ENCODE peak calls at places on chromosomes 3 and 15, in ten cellular contexts. Z is naive thymus-derived CD4-positive, alpha-beta T cell; U is activated naive CD4-positive, alpha-beta T cell treated with anti-CD3 and anti-CD28 coated beads, Interleukin-2, amount 50 U/mL, for 72 hours; S is RWPE2; J is activated naive CD8-positive, alpha-beta T cell treated with anti-CD3 and anti-CD28 coated beads, Interleukin-2, amount 50 U/mL, for 24 hours; A is Right ventricle myocardium inferior; E is activated B cell treated with CpG ODN at 0.5 μM for 24 hours; P is left lung; X is naive thymus-derived CD8-positive, alpha-beta T cell; B is central memory CD8-positive, alpha-beta T cell. O is an unnamed sample.

GRCh38 chr3:125611908-125612307 is 16.6 kb upstream of the OSBPL11 start:
- ATAC-seq in Z (no peak), A (no peak), E (no peak), S (no peak), B (no peak), P (no peak), X (no peak), U (no peak), J (no peak), O (no peak)

GRCh38 chr3:135091956-135092355 is 296.9 kb downstream of the EPHB1 start:
- ATAC-seq in P (no peak), J (no peak), Z (no peak), A (no peak), S (no peak), X (no peak), U (no peak), E (no peak), B (no peak), O (no peak)

GRCh38 chr3:114356084-114357009 is 62.5 kb downstream of the TIGIT start:
- ATAC-seq in A (no peak), S (no peak), X (no peak), U (peak), B (no peak), P (no peak), Z (no peak), J (peak), E (no peak), O (no peak)

GRCh38 chr3:179436517-179436916 is 14.8 kb downstream of the GNB4 start:
- ATAC-seq in X (no peak), J (no peak), Z (no peak), E (no peak), A (no peak), S (no peak), B (no peak), P (no peak), U (no peak), O (no peak)

GRCh38 chr3:113421082-113421481 is 20.2 kb downstream of the CFAP44 start:
- ATAC-seq in A (no peak), E (peak), S (no peak), P (no peak), J (no peak), Z (no peak), B (no peak), X (no peak), U (no peak), O (no peak)

GRCh38 chr3:149401926-149402310 is 24.5 kb upstream of the TM4SF1 start:
- ATAC-seq in S (no peak), U (no peak), P (peak), J (no peak), A (no peak), B (no peak), Z (no peak), X (no peak), E (no peak), O (no peak)

GRCh38 chr15:66955871-66956585 is 109.4 kb upstream of the SMAD3 start:
- ATAC-seq in B (no peak), X (no peak), S (peak), A (no peak), U (no peak), J (peak), E (no peak), Z (no peak), P (peak), O (no peak)

GRCh38 chr3:104412608-104413580 is 953.8 kb upstream of the ALCAM start:
- ATAC-seq in Z (no peak), S (no peak), A (peak), U (no peak), E (no peak), B (no peak), X (no peak), P (no peak), J (no peak), O (no peak)

GRCh38 chr15:65290228-65290627 is 3.5 kb upstream of the PARP16 start:
- ATAC-seq in S (no peak), E (no peak), B (no peak), A (no peak), X (no peak), U (no peak), Z (no peak), J (no peak), P (no peak), O (no peak)

GRCh38 chr3:12601072-12601471 is 44.2 kb downstream of the MKRN2 start:
- ATAC-seq in Z (no peak), A (no peak), S (no peak), X (no peak), U (no peak), E (no peak), J (no peak), B (no peak), P (no peak), O (no peak)

GRCh38 chr3:28598165-28598564 is 249.5 kb upstream of the AZI2 start:
- ATAC-seq in B (no peak), Z (no peak), P (no peak), E (no peak), S (no peak), U (no peak), A (no peak), J (no peak), X (no peak), O (no peak)

GRCh38 chr15:90871097-90871715 is 2.8 kb downstream of the FURIN start:
- ATAC-seq in J (no peak), X (peak), S (peak), A (peak), Z (peak), P (peak), E (peak), U (no peak), B (peak), O (peak)

GRCh38 chr3:9721698-9722057 is 9.9 kb upstream of the BRPF1 start:
- ATAC-seq in U (no peak), J (no peak), E (no peak), S (no peak), X (no peak), Z (no peak), B (no peak), A (no peak), P (no peak), O (no peak)

GRCh38 chr3:106097817-106098410 is 229.1 kb upstream of the CBLB start:
- ATAC-seq in S (no peak), E (no peak), Z (no peak), A (no peak), P (peak), B (no peak), U (no peak), J (no peak), X (no peak), O (no peak)

GRCh38 chr3:108598375-108598774 is 8.9 kb downstream of the DZIP3 start:
- ATAC-seq in P (no peak), J (no peak), B (no peak), Z (no peak), E (no peak), U (no peak), S (no peak), X (no peak), A (no peak), O (no peak)

GRCh38 chr3:186976802-186977201 is 46.5 kb downstream of the ST6GAL1 start:
- ATAC-seq in S (no peak), A (peak), E (no peak), J (no peak), P (no peak), X (no peak), B (no peak), Z (no peak), U (no peak), O (peak)

GRCh38 chr15:100053476-100054121 is 288.2 kb downstream of the ADAMTS17 start:
- ATAC-seq in Z (no peak), B (no peak), A (no peak), S (no peak), X (no peak), J (no peak), U (no peak), P (no peak), E (no peak), O (no peak)

GRCh38 chr15:56019819-56020218 is 26.4 kb upstream of the NEDD4 start:
- ATAC-seq in S (peak), P (no peak), J (no peak), B (no peak), X (no peak), Z (no peak), E (no peak), U (no peak), A (no peak), O (no peak)

GRCh38 chr15:41971893-41972340 is 440 bp downstream of the EHD4 start:
- ATAC-seq in X (no peak), B (no peak), U (peak), P (peak), A (peak), J (peak), S (peak), Z (no peak), E (peak), O (peak)

GRCh38 chr15:57432141-57432701 is 55.9 kb downstream of the CGNL1 start:
- ATAC-seq in B (no peak), P (peak), J (no peak), S (no peak), U (no peak), X (no peak), Z (no peak), E (no peak), A (peak), O (no peak)

GRCh38 chr3:139117136-139117675 is 72.5 kb upstream of the PRR23C start:
- ATAC-seq in Z (peak), P (no peak), X (peak), E (no peak), U (peak), B (peak), J (no peak), A (no peak), S (peak), O (no peak)

GRCh38 chr3:131360191-131360590 is 21.4 kb upstream of the NUDT16 start:
- ATAC-seq in J (no peak), U (no peak), E (no peak), S (no peak), A (no peak), P (no peak), X (no peak), B (no peak), Z (no peak), O (no peak)

GRCh38 chr15:63986751-63987341 is 59.4 kb downstream of the DAPK2 start:
- ATAC-seq in A (no peak), U (peak), J (peak), Z (peak), E (peak), S (no peak), X (no peak), B (peak), P (peak), O (peak)

GRCh38 chr3:129199366-129199765 is 15.7 kb upstream of the CNBP start:
- ATAC-seq in A (no peak), B (no peak), U (no peak), S (no peak), Z (no peak), J (no peak), X (no peak), P (no peak), E (no peak), O (no peak)

GRCh38 chr15:58080398-58080797 is 14.9 kb upstream of the ALDH1A2 start:
- ATAC-seq in B (no peak), P (no peak), S (no peak), J (no peak), X (no peak), Z (no peak), U (no peak), A (no peak), E (no peak), O (no peak)

GRCh38 chr3:171778493-171778892 is 31.8 kb downstream of the PLD1 start:
- ATAC-seq in S (no peak), Z (no peak), E (no peak), A (no peak), J (no peak), X (no peak), P (no peak), B (no peak), U (no peak), O (no peak)

GRCh38 chr15:63369766-63370165 is 11.9 kb downstream of the CA12 start:
- ATAC-seq in U (no peak), A (no peak), J (no peak), S (no peak), B (no peak), X (no peak), E (no peak), Z (no peak), P (no peak), O (no peak)

GRCh38 chr15:51024735-51025453 is 69.8 kb downstream of the TNFAIP8L3 start:
- ATAC-seq in B (no peak), A (no peak), S (peak), J (no peak), E (no peak), X (no peak), P (no peak), Z (no peak), U (no peak), O (no peak)

GRCh38 chr3:126463521-126463920 is 12.2 kb downstream of the ZXDC start:
- ATAC-seq in A (no peak), J (no peak), U (no peak), E (no peak), B (no peak), Z (no peak), S (no peak), P (no peak), X (no peak), O (no peak)

GRCh38 chr3:97579365-97579764 is 185.2 kb upstream of the ARL6 start:
- ATAC-seq in J (no peak), X (no peak), U (no peak), B (no peak), P (no peak), A (no peak), Z (no peak), S (peak), E (no peak), O (no peak)

GRCh38 chr3:40690696-40691597 is 166.2 kb downstream of the ZNF621 start:
- ATAC-seq in S (no peak), B (no peak), U (no peak), J (no peak), A (peak), Z (no peak), X (no peak), P (peak), E (no peak), O (peak)

GRCh38 chr3:49636883-49637609 is 37.1 kb upstream of the APEH start:
- ATAC-seq in S (peak), P (no peak), Z (no peak), X (no peak), A (no peak), J (peak), U (peak), E (no peak), B (no peak), O (no peak)